ENCODE peak calls at places on chromosomes 16 and 17, in five cellular contexts. J, S, L, D and O are unnamed samples.

GRCh38 chr17:42421479-42422332 is 1.4 kb downstream of the CAVIN1 start:
- DNase-seq in D (peak), L (peak), J (peak), S (no peak), O (no peak)

GRCh38 chr16:67269766-67270165 is 9.6 kb upstream of the PLEKHG4 start:
- DNase-seq in S (no peak), L (peak), D (no peak), J (no peak), O (no peak)

GRCh38 chr16:21950782-21951521 is 2.2 kb upstream of the UQCRC2 start:
- DNase-seq in S (no peak), J (no peak), L (peak), D (no peak), O (no peak)

GRCh38 chr16:29849505-29849904 is 13.5 kb downstream of the CDIPT start:
- DNase-seq in L (no peak), D (no peak), J (no peak), S (no peak), O (no peak)

GRCh38 chr17:29115906-29116651 is 64.1 kb downstream of the MYO18A start:
- DNase-seq in S (no peak), J (no peak), D (no peak), L (peak), O (no peak)

GRCh38 chr16:65697061-65697460 is 575.2 kb upstream of the CDH11 start:
- DNase-seq in L (no peak), J (no peak), S (no peak), D (no peak), O (no peak)

GRCh38 chr17:53659181-53659580 is 163.5 kb upstream of the KIF2B start:
- DNase-seq in J (no peak), L (peak), D (no peak), S (no peak), O (no peak)

GRCh38 chr17:60086822-60087591 is 8.3 kb upstream of the HEATR6 start:
- DNase-seq in S (no peak), D (no peak), L (peak), J (no peak), O (no peak)

GRCh38 chr16:25051446-25052160 is 36.4 kb upstream of the ARHGAP17 start:
- DNase-seq in S (no peak), D (no peak), J (no peak), L (peak), O (no peak)

GRCh38 chr17:50198026-50198669 is 3.3 kb downstream of the COL1A1 start:
- DNase-seq in S (peak), J (peak), L (peak), D (no peak), O (no peak)

GRCh38 chr17:57481901-57482300 is 225.6 kb downstream of the MSI2 start:
- DNase-seq in L (peak), S (no peak), J (no peak), D (no peak), O (no peak)

GRCh38 chr17:80070375-80071115 is 30.8 kb upstream of the GAA start:
- DNase-seq in D (no peak), L (no peak), J (no peak), S (no peak), O (no peak)

GRCh38 chr16:87586201-87586782 is 16.0 kb upstream of the JPH3 start:
- DNase-seq in S (no peak), J (no peak), L (peak), D (no peak), O (no peak)

GRCh38 chr17:27217631-27218030 is 76.3 kb upstream of the WSB1 start:
- DNase-seq in S (no peak), J (no peak), D (no peak), L (no peak), O (no peak)

GRCh38 chr16:24683847-24684493 is 45.5 kb upstream of the TNRC6A start:
- DNase-seq in L (no peak), J (no peak), D (no peak), S (no peak), O (no peak)

GRCh38 chr16:85055503-85056210 is 28.1 kb downstream of the KIAA0513 start:
- DNase-seq in L (no peak), J (peak), D (no peak), S (peak), O (no peak)

GRCh38 chr17:64056269-64057005 is 36.0 kb upstream of the ICAM2 start:
- DNase-seq in J (no peak), S (no peak), D (no peak), L (no peak), O (no peak)

GRCh38 chr17:75872434-75873351 is 5.7 kb downstream of the TRIM47 start:
- DNase-seq in S (peak), L (peak), D (peak), J (peak), O (no peak)

DNA sequence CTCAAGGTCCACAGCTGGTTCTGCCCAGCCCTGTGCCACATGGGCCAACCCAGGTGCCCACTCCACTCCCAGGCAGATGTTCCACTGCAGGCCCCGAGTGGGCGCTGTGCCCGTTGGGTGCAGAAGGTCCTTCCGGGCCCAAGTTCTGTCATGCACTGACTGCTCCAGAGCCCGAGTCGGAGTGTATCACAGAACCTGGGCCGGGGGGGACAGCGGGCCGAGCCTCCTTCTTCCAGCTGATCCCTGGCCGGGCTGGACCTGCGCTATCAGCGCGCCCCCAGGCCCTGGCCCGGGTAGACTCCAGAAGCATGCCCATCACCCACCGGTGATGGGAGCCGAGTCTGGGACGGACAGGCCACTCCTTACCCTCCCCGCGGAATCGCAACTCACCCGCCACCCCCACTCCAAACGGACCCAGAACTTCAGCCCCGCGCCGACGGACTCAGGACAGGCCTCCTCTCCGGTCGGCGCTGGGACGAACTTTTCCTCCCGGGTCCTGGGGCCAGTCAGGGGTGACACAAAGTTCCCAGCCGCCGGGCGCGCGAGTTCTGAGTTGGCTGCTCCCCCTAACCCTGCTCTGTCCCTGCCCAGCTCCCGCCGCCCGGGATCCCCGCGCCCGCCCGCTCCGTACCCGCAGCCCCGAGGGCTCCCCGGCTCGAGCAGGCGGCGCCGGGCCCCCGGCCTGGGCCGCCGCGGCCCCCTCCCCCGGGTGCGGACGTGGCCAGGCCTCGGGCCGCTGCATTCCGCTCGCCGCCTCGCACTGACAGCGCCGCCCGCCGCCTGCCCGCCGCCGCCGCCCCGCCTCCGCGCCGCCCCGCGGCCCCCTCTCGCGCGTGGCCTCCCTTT is at the start of gene COPZ2:
- DNase-seq in J (peak), L (peak), S (no peak), D (no peak), O (no peak)
- TF ChIP-seq CTCF in J (no peak), L (peak), S (no peak), D (peak), O (peak)

GRCh38 chr17:39872700-39873099 is 4.7 kb downstream of the ZPBP2 start:
- DNase-seq in J (no peak), S (no peak), D (no peak), L (peak), O (no peak)
- TF ChIP-seq CTCF in J (no peak), S (no peak), D (no peak), L (peak), O (no peak)

DNA sequence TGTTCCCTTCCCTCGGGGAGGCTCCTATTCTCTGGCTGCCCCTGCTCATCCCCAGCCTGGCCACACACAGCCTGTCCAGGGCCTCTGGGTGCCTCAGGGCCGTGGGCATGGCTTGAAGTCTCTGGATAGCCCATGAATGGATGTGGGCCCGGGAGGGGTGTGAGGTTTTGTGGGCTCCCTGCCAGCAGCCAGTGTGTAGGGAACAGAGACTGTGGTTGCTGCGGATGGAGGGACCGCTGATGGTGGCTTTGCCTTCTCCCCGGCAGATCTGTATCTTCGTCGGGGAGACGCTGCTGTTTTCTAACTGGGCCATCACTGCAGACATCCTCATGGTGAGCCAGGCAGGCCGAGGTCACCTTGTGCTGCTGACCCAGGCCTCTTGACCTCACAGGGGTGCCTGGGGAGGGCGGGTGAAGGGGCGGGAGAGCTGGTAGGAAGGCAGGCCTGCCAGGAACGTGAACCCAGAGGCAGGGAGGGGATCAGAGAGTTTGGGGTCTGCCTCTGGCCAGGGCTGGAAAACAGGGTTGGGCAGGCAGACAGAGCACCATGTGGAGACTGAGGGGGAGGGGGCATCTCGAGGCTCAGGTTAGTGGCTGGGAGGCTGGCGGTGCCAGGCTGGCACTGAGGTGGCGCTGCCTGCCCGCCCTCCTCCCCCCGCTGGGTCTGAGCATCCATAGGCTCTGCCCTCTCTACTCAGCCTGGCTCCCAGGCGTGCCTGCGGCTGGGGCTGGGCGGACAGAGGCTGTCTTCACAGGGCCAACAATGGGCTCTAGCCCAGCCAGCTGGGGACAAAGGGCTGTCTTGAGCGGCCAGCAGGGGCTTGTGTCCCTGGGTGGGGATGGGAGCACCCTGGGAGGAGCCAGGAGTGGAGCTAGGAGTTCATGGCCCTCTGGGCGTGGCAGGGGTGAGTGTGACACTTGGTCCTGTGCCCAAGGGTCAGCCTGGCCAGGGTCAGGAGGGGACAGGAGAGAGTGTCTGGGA is 21.4 kb downstream of the MYBBP1A start:
- DNase-seq in J (no peak), D (no peak), L (no peak), S (no peak), O (no peak)
- TF ChIP-seq CTCF in J (no peak), D (no peak), L (no peak), S (no peak), O (no peak)

GRCh38 chr16:73036074-73036826 is 11.7 kb downstream of the ZFHX3 start:
- DNase-seq in S (no peak), J (no peak), D (no peak), L (no peak), O (no peak)
- TF ChIP-seq CTCF in S (no peak), J (no peak), D (no peak), L (no peak), O (peak)

GRCh38 chr17:38464251-38464722 is 36.0 kb downstream of the ARHGAP23 start:
- DNase-seq in J (no peak), D (no peak), L (no peak), S (peak), O (no peak)
- TF ChIP-seq CTCF in J (no peak), D (no peak), L (no peak), S (no peak), O (no peak)

GRCh38 chr17:20944014-20944905 is 98.6 kb downstream of the USP22 start:
- DNase-seq in J (peak), D (no peak), S (no peak), L (peak), O (no peak)
- TF ChIP-seq CTCF in J (no peak), D (peak), S (no peak), L (peak), O (peak)

GRCh38 chr17:6894206-6894528 is 62.6 kb upstream of the TEKT1 start:
- DNase-seq in D (no peak), J (no peak), S (no peak), L (peak), O (no peak)
- TF ChIP-seq CTCF in D (no peak), J (no peak), S (no peak), L (peak), O (peak)